ENCODE peak calls at places on chromosomes 3 and 15, in five cellular contexts. M is activated CD4-positive, alpha-beta memory T cell treated with anti-CD3 and anti-CD28 coated beads, Interleukin-2, amount 10 ng/mL, durations not matched to agents 7 days and 5 days; T is CD8-positive, alpha-beta T cell; O is gastrocnemius medialis; B is GM23338. E is an unnamed sample.

GRCh38 chr15:67998599-67999122 is 55.5 kb upstream of the PIAS1 start:
- DNase-seq in M (no peak), T (no peak), O (no peak), B (no peak), E (no peak)

GRCh38 chr3:133301194-133301593 is 98.7 kb upstream of the BFSP2 start:
- DNase-seq in M (no peak), T (no peak), O (no peak), B (no peak), E (no peak)

GRCh38 chr3:127170794-127171193 is 22.1 kb upstream of the PRR23E start:
- DNase-seq in M (no peak), T (no peak), O (no peak), B (no peak), E (no peak)

GRCh38 chr15:52186651-52187486 is 4.3 kb downstream of the GNB5 start:
- DNase-seq in M (no peak), T (no peak), O (no peak), B (no peak), E (no peak)

GRCh38 chr3:18241837-18242236 is 183.3 kb downstream of the SATB1 start:
- DNase-seq in M (no peak), T (no peak), O (no peak), B (no peak), E (no peak)

GRCh38 chr3:65974505-65974904 is 64.2 kb downstream of the MAGI1 start:
- DNase-seq in M (no peak), T (no peak), O (no peak), B (peak), E (no peak)

GRCh38 chr15:68576253-68577236 is 2.2 kb upstream of the CORO2B start:
- DNase-seq in M (no peak), T (no peak), O (no peak), B (no peak), E (no peak)

GRCh38 chr15:27137127-27137526 is 166.1 kb downstream of the GABRG3 start:
- DNase-seq in M (no peak), T (no peak), O (no peak), B (no peak), E (no peak)

GRCh38 chr3:192915724-192916123 is 1.9 kb downstream of the MB21D2 start:
- DNase-seq in M (no peak), T (no peak), O (no peak), B (no peak), E (no peak)

GRCh38 chr3:59374812-59375211 is 325.0 kb upstream of the CFAP20DC start:
- DNase-seq in M (peak), T (no peak), O (no peak), B (peak), E (no peak)

GRCh38 chr3:190517696-190518095 is 3.8 kb downstream of the IL1RAP start:
- DNase-seq in M (no peak), T (no peak), O (no peak), B (no peak), E (no peak)

GRCh38 chr3:15629860-15630597 is 28.5 kb downstream of the BTD start:
- DNase-seq in M (peak), T (peak), O (peak), B (peak), E (peak)

GRCh38 chr3:132787616-132788015 is 65.4 kb upstream of the NPHP3 start:
- DNase-seq in M (no peak), T (no peak), O (no peak), B (no peak), E (no peak)

GRCh38 chr3:126161309-126161708 is 19.1 kb downstream of the ALDH1L1 start:
- DNase-seq in M (no peak), T (no peak), O (no peak), B (no peak), E (no peak)